ENCODE peak calls at places on chromosomes 13 and 19, in six cellular contexts. Y is GM12878, K is IMR-90, E is thyroid gland, B is tibial nerve, W is prostate gland. U is an unnamed sample.

GRCh38 chr13:55062662-55063061 is 2034.0 kb downstream of the OLFM4 start:
- DNase-seq in B (no peak), K (no peak), Y (no peak), E (no peak), W (no peak), U (no peak)

GRCh38 chr19:29121684-29122083 is 91.3 kb downstream of the UQCRFS1 start:
- DNase-seq in B (peak), Y (no peak), K (no peak), W (no peak), E (no peak), U (no peak)

GRCh38 chr13:111789011-111789410 is 277.9 kb upstream of the SOX1 start:
- DNase-seq in W (no peak), E (no peak), B (no peak), K (no peak), Y (no peak), U (no peak)

GRCh38 chr13:52949744-52950143 is 78.9 kb upstream of the OLFM4 start:
- DNase-seq in B (no peak), K (no peak), W (peak), E (peak), Y (no peak), U (no peak)

GRCh38 chr19:55206664-55207500 is 2.4 kb downstream of the PTPRH start:
- DNase-seq in E (peak), B (peak), K (peak), Y (no peak), W (no peak), U (no peak)

GRCh38 chr19:50173144-50173543 is 10.1 kb upstream of the IZUMO2 start:
- DNase-seq in K (no peak), E (no peak), Y (peak), B (no peak), W (peak), U (no peak)

GRCh38 chr13:82717249-82717648 is 1165.0 kb downstream of the SLITRK1 start:
- DNase-seq in K (peak), Y (no peak), B (no peak), W (no peak), E (no peak), U (no peak)

GRCh38 chr13:112891477-112892401 is 77.3 kb upstream of the MCF2L start:
- DNase-seq in K (no peak), Y (no peak), W (no peak), E (no peak), B (no peak), U (no peak)

GRCh38 chr19:41174297-41174928 is 18.6 kb upstream of the CYP2S1 start:
- DNase-seq in B (no peak), E (no peak), K (no peak), Y (no peak), W (no peak), U (no peak)

GRCh38 chr19:31271569-31271911 is 77.7 kb downstream of the TSHZ3 start:
- DNase-seq in K (no peak), Y (no peak), B (no peak), E (no peak), W (no peak), U (no peak)

GRCh38 chr13:79709526-79709925 is 228.6 kb downstream of the NDFIP2 start:
- DNase-seq in W (no peak), B (no peak), K (peak), E (no peak), Y (no peak), U (no peak)

GRCh38 chr13:65307056-65307455 is 1923.1 kb downstream of the PCDH9 start:
- DNase-seq in B (no peak), W (no peak), Y (no peak), E (no peak), K (no peak), U (no peak)

GRCh38 chr19:3210347-3211017 is 14.0 kb upstream of the CELF5 start:
- DNase-seq in E (peak), K (no peak), B (peak), W (no peak), Y (no peak), U (peak)

GRCh38 chr19:46181386-46181774 is 33.3 kb downstream of the IGFL2 start:
- DNase-seq in K (peak), E (peak), Y (no peak), B (no peak), W (no peak), U (no peak)

GRCh38 chr19:46718934-46719551 is 2.1 kb upstream of the PRKD2 start:
- DNase-seq in W (no peak), B (no peak), K (no peak), Y (peak), E (no peak), U (peak)

GRCh38 chr13:35700661-35701060 is 224.2 kb upstream of the MAB21L1 start:
- DNase-seq in K (peak), Y (no peak), W (no peak), B (no peak), E (no peak), U (no peak)

GRCh38 chr19:48168689-48169088 is 1.5 kb downstream of the LIG1 start:
- DNase-seq in K (no peak), E (no peak), W (no peak), Y (no peak), B (no peak), U (no peak)

GRCh38 chr19:48169585-48169973 is 565 bp downstream of the LIG1 start:
- DNase-seq in Y (no peak), K (peak), E (peak), B (peak), W (peak), U (peak)

GRCh38 chr19:48170817-48171347 is 402 bp downstream of the ZSWIM9 start:
- DNase-seq in E (no peak), K (no peak), W (no peak), B (no peak), Y (no peak), U (no peak)

GRCh38 chr19:48171584-48172170 is 1.2 kb downstream of the ZSWIM9 start:
- DNase-seq in B (no peak), Y (no peak), E (no peak), K (no peak), W (no peak), U (no peak)

GRCh38 chr19:48169974-48170803 is at the start of the genes LIG1 and ZSWIM9:
- DNase-seq in B (peak), Y (peak), K (peak), E (peak), W (peak), U (peak)
- TF ChIP-seq POLR2A in B (no peak), Y (peak), K (peak), E (no peak), W (peak), U (no peak)

GRCh38 chr13:27432180-27432579 is 7.8 kb downstream of the GTF3A start:
- DNase-seq in W (no peak), Y (no peak), B (no peak), K (no peak), E (no peak), U (no peak)

GRCh38 chr13:27442071-27442647 is 8.2 kb downstream of the MTIF3 start:
- DNase-seq in W (no peak), B (no peak), Y (no peak), K (no peak), E (peak), U (no peak)

GRCh38 chr13:27432612-27433210 is 8.3 kb downstream of the GTF3A start:
- DNase-seq in K (no peak), W (no peak), E (no peak), B (no peak), Y (no peak), U (no peak)

GRCh38 chr13:27440408-27440807 is 10.0 kb downstream of the MTIF3 start:
- DNase-seq in K (no peak), B (no peak), E (no peak), Y (no peak), W (no peak), U (no peak)

GRCh38 chr13:27437126-27437525 is 12.7 kb downstream of the GTF3A start:
- DNase-seq in K (no peak), E (no peak), B (no peak), W (no peak), Y (no peak), U (no peak)
- TF ChIP-seq POLR2A in K (no peak), E (no peak), B (no peak), W (no peak), Y (no peak), U (no peak)

GRCh38 chr19:42280761-42281174 is 11.7 kb downstream of the CIC start:
- DNase-seq in W (no peak), Y (no peak), B (peak), K (peak), E (peak), U (no peak)

GRCh38 chr19:42279148-42279901 is 10.3 kb downstream of the CIC start:
- DNase-seq in E (no peak), Y (no peak), W (no peak), K (no peak), B (no peak), U (no peak)

GRCh38 chr19:42281175-42282035 is 12.4 kb downstream of the CIC start:
- DNase-seq in W (peak), Y (no peak), B (no peak), K (peak), E (peak), U (no peak)

GRCh38 chr19:42277821-42278809 is 9.1 kb downstream of the CIC start:
- DNase-seq in B (no peak), W (peak), E (no peak), Y (no peak), K (no peak), U (no peak)

GRCh38 chr19:42279902-42280760 is 11.1 kb downstream of the CIC start:
- DNase-seq in W (peak), B (peak), E (peak), Y (peak), K (peak), U (peak)
- TF ChIP-seq POLR2A in W (peak), B (peak), E (no peak), Y (peak), K (no peak), U (peak)

GRCh38 chr19:10717356-10718204 is at the start of gene DNM2:
- DNase-seq in B (peak), W (peak), E (peak), Y (peak), K (peak), U (peak)
- TF ChIP-seq POLR2A in B (peak), W (peak), E (no peak), Y (peak), K (no peak), U (peak)

GRCh38 chr19:18321729-18322091 is 1.2 kb downstream of the LSM4 start:
- DNase-seq in E (no peak), W (no peak), B (no peak), Y (no peak), K (peak), U (no peak)
- TF ChIP-seq POLR2A in E (no peak), W (no peak), B (no peak), Y (no peak), K (no peak), U (no peak)

GRCh38 chr19:57240311-57241090 is at the start of gene ZNF805:
- DNase-seq in E (peak), K (peak), W (peak), Y (peak), B (peak), U (peak)
- TF ChIP-seq POLR2A in E (no peak), K (peak), W (peak), Y (peak), B (peak), U (peak)

GRCh38 chr13:44575741-44576395 is at the start of gene TSC22D1:
- DNase-seq in E (peak), W (peak), Y (no peak), B (peak), K (peak), U (peak)

GRCh38 chr13:44575035-44575434 is 1.1 kb downstream of the TSC22D1 start:
- DNase-seq in B (no peak), E (no peak), W (no peak), K (no peak), Y (no peak), U (no peak)

GRCh38 chr13:44576396-44577235 is 486 bp upstream of the TSC22D1 start:
- DNase-seq in W (peak), Y (no peak), B (no peak), K (no peak), E (no peak), U (peak)

GRCh38 chr13:44578064-44578394 is 1.9 kb upstream of the TSC22D1 start:
- DNase-seq in W (no peak), K (no peak), Y (no peak), B (peak), E (no peak), U (no peak)

DNA sequence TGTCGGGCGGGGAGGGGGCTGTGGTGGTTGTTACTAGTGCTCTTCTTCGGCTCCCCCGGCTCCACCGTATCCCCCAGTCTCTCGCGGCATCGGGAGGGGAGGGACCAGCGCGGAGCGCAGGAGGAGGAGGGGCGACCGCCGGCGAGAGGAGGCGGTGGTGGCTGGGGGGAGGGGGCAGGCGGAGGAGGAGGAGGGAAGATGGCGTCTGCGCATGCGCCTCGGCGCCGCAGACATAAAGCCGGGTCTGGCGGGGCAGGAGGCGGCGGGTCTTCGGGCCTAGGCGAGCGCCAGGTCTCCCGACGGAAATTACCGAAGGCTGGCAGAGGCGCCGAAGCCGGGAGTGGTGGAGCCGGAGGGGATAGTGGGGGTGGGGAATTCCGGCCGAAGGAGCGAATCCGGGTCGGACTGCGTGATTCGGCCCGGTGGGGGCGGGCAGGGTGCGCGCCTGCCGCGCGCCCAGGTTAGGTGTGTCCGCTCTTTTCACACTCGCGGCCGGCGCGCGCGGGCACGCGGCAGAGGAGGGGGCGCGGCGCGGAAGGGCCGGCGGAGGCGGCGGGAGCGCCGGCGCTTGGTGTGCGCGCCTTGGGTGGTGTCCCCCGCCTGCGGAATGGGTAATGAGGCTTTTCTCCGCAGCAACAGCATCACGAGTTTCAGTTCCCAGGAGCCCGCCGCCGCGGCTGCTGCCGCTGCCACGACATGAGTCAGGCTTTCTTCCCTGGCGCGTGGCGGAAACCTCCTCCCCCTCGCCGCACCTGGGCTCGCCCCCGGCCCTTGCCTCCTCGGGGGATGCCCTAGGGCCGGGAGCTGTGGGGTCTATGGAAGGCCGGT is 1.3 kb upstream of the TSC22D1 start:
- DNase-seq in B (peak), W (peak), K (peak), Y (peak), E (peak), U (peak)
- TF ChIP-seq POLR2A in B (peak), W (peak), K (peak), Y (peak), E (no peak), U (no peak)

GRCh38 chr19:37719111-37719926 is at the start of gene ZNF607:
- DNase-seq in Y (peak), E (peak), B (peak), K (peak), W (peak), U (peak)
- TF ChIP-seq POLR2A in Y (peak), E (no peak), B (peak), K (no peak), W (peak), U (peak)

DNA sequence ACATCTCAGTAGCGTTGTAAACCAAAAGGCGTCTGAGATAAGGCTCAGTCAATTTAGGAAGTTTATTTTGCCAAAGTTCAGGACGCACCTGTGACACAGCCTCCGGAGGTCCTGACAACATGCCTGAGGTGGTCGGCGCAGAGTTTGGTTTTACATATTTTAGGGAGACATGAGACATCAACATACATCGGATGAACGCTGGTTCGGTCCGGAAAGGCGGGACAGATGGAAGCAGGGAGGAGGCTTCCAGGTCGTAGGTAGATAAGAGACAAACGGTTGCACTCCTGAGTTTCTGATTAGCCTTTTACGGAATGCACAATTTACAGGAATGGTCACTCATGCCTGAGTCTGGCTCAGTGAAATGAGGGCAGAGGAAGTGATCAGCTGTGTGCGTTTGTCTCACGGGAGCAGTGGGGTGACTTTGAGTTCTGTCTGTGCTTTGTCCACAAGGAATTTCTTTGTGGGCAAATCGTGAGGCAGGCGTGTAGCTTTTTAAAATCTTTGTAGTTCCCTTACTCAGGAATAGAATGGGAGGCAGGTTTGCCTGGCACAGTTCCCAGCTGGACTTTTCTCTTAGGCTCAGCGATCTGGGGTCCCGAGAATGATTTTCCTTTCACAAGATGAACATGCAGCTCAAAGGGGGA is 36.3 kb downstream of the C13orf46 start:
- DNase-seq in K (no peak), B (no peak), Y (no peak), E (no peak), W (no peak), U (no peak)
- TF ChIP-seq POLR2A in K (no peak), B (no peak), Y (no peak), E (no peak), W (no peak), U (no peak)

U was measured in GM12891.